ENCODE peak calls at places on chromosomes 13 and 19, in ten cellular contexts. One of them, this sample, is unnamed.

GRCh38 chr19:56350416-56351045 is 35.9 kb upstream of the ZSCAN5A start:
- DNase-seq in endothelial cell of umbilical vein: peak; percentile 55
- DNase-seq in H1: no peak
- DNase-seq in suprapubic skin: no peak
- DNase-seq in GM12892: no peak
- DNase-seq in breast epithelium: peak; percentile 22
- DNase-seq in transverse colon: peak; percentile 29
- DNase-seq in upper lobe of left lung: no peak
- DNase-seq in stomach: peak; percentile 39
- DNase-seq in GM12878: peak; percentile 11
- DNase-seq in this sample: no peak

GRCh38 chr13:88707652-88708051 is 1036.5 kb downstream of the SLITRK5 start:
- DNase-seq in suprapubic skin: no peak
- DNase-seq in stomach: no peak
- DNase-seq in endothelial cell of umbilical vein: no peak
- DNase-seq in upper lobe of left lung: no peak
- DNase-seq in H1: no peak
- DNase-seq in breast epithelium: no peak
- DNase-seq in GM12892: no peak
- DNase-seq in transverse colon: no peak
- DNase-seq in GM12878: no peak
- DNase-seq in this sample: no peak

GRCh38 chr19:33301011-33301899 is 1.1 kb downstream of the CEBPA start:
- DNase-seq in GM12878: no peak
- DNase-seq in transverse colon: peak; percentile 27
- DNase-seq in breast epithelium: no peak
- DNase-seq in upper lobe of left lung: peak; percentile 91
- DNase-seq in suprapubic skin: no peak
- DNase-seq in endothelial cell of umbilical vein: no peak
- DNase-seq in H1: no peak
- DNase-seq in GM12892: no peak
- DNase-seq in stomach: peak; percentile 39
- DNase-seq in this sample: no peak

GRCh38 chr13:26502826-26503225 is 54.7 kb upstream of the WASF3 start:
- DNase-seq in transverse colon: no peak
- DNase-seq in upper lobe of left lung: no peak
- DNase-seq in suprapubic skin: no peak
- DNase-seq in GM12892: no peak
- DNase-seq in endothelial cell of umbilical vein: peak; percentile 58
- DNase-seq in H1: no peak
- DNase-seq in breast epithelium: no peak
- DNase-seq in stomach: no peak
- DNase-seq in GM12878: no peak
- DNase-seq in this sample: no peak

GRCh38 chr13:35471466-35472307 is 4.8 kb downstream of the MAB21L1 start:
- DNase-seq in upper lobe of left lung: peak; percentile 30
- DNase-seq in endothelial cell of umbilical vein: no peak
- DNase-seq in suprapubic skin: no peak
- DNase-seq in transverse colon: no peak
- DNase-seq in stomach: no peak
- DNase-seq in GM12892: no peak
- DNase-seq in H1: no peak
- DNase-seq in GM12878: no peak
- DNase-seq in breast epithelium: no peak
- DNase-seq in this sample: no peak

GRCh38 chr19:57664269-57665127 is 4.2 kb upstream of the ZSCAN4 start:
- DNase-seq in stomach: peak; percentile 31
- DNase-seq in GM12878: no peak
- DNase-seq in suprapubic skin: no peak
- DNase-seq in breast epithelium: no peak
- DNase-seq in endothelial cell of umbilical vein: peak; percentile 46
- DNase-seq in GM12892: no peak
- DNase-seq in upper lobe of left lung: peak; percentile 87
- DNase-seq in transverse colon: peak; percentile 48
- DNase-seq in H1: no peak
- DNase-seq in this sample: no peak

GRCh38 chr13:79973533-79973963 is 367.4 kb downstream of the SPRY2 start:
- DNase-seq in stomach: no peak
- DNase-seq in transverse colon: peak; percentile 17
- DNase-seq in suprapubic skin: no peak
- DNase-seq in GM12878: no peak
- DNase-seq in upper lobe of left lung: no peak
- DNase-seq in endothelial cell of umbilical vein: no peak
- DNase-seq in breast epithelium: no peak
- DNase-seq in GM12892: no peak
- DNase-seq in H1: no peak
- DNase-seq in this sample: no peak

GRCh38 chr13:30791354-30791921 is 56.1 kb downstream of the ALOX5AP start:
- DNase-seq in H1: no peak
- DNase-seq in GM12878: no peak
- DNase-seq in endothelial cell of umbilical vein: no peak
- DNase-seq in GM12892: no peak
- DNase-seq in suprapubic skin: no peak
- DNase-seq in breast epithelium: no peak
- DNase-seq in transverse colon: no peak
- DNase-seq in upper lobe of left lung: peak; percentile 51
- DNase-seq in stomach: no peak
- DNase-seq in this sample: no peak

GRCh38 chr19:55645512-55645881 is 2.0 kb downstream of the ZNF581 start:
- DNase-seq in GM12878: no peak
- DNase-seq in transverse colon: no peak
- DNase-seq in suprapubic skin: no peak
- DNase-seq in endothelial cell of umbilical vein: no peak
- DNase-seq in H1: no peak
- DNase-seq in stomach: no peak
- DNase-seq in GM12892: no peak
- DNase-seq in upper lobe of left lung: no peak
- DNase-seq in breast epithelium: no peak
- DNase-seq in this sample: no peak

GRCh38 chr19:1261863-1262686 is 7.1 kb upstream of the CIRBP start:
- DNase-seq in suprapubic skin: no peak
- DNase-seq in GM12878: no peak
- DNase-seq in transverse colon: peak; percentile 94
- DNase-seq in H1: no peak
- DNase-seq in stomach: peak; percentile 96
- DNase-seq in endothelial cell of umbilical vein: no peak
- DNase-seq in breast epithelium: peak; percentile 91
- DNase-seq in GM12892: no peak
- DNase-seq in upper lobe of left lung: peak; percentile 93
- DNase-seq in this sample: no peak

GRCh38 chr13:34867590-34867989 is 74.5 kb upstream of the NBEA start:
- DNase-seq in H1: no peak
- DNase-seq in endothelial cell of umbilical vein: no peak
- DNase-seq in transverse colon: no peak
- DNase-seq in GM12892: no peak
- DNase-seq in GM12878: peak; percentile 3
- DNase-seq in stomach: no peak
- DNase-seq in upper lobe of left lung: no peak
- DNase-seq in suprapubic skin: no peak
- DNase-seq in breast epithelium: no peak
- DNase-seq in this sample: no peak

GRCh38 chr19:52923782-52924593 is 760 bp upstream of the ZNF888 start:
- DNase-seq in transverse colon: peak; percentile 74
- DNase-seq in endothelial cell of umbilical vein: peak; percentile 6
- DNase-seq in suprapubic skin: no peak
- DNase-seq in stomach: peak; percentile 66
- DNase-seq in breast epithelium: peak; percentile 44
- DNase-seq in GM12892: no peak
- DNase-seq in upper lobe of left lung: no peak
- DNase-seq in H1: no peak
- DNase-seq in GM12878: no peak
- DNase-seq in this sample: no peak

DNA sequence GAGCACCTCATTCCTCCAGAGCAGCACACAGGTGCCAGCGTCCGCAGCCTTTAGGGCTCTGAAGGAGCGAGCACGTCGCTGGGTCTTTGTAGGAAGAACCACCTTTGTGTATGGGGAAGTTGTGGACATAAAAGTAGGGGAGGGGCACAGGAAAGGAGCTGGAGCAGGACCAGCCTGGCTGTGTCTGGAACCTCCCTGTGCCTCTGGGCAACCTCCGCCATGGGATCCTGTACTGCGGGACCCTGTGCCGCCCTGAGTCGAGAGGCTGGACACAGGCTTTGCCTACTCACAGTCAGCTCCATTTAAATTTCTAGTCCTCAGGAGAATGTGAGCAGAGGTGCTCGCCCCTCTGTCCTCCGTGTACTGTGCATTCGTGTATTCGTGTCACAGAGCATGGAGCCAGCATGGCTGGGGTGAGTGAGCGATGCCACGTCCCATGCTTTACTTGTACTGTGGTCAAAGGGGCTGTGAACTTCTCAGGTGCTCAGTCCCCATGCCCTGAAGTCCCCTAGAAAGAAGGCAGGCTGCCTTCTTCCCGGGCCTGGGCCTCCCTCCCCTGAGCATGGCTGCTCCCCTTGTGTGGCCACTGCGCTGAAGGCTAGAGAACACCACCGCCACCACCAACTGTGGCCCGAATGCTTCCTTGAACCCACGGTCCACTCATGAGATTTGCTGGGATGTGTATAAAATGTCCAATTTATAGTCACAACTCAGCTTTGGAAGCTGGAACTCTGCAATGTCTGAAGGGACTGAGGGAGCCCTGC is 99.9 kb downstream of the TEX29 start:
- DNase-seq in breast epithelium: no peak
- DNase-seq in H1: no peak
- DNase-seq in GM12878: no peak
- DNase-seq in stomach: no peak
- DNase-seq in suprapubic skin: no peak
- DNase-seq in upper lobe of left lung: no peak
- DNase-seq in GM12892: no peak
- DNase-seq in transverse colon: no peak
- DNase-seq in endothelial cell of umbilical vein: no peak
- DNase-seq in this sample: no peak
- TF ChIP-seq POLR2AphosphoS5 in breast epithelium: no peak
- TF ChIP-seq POLR2AphosphoS5 in H1: no peak
- TF ChIP-seq POLR2AphosphoS5 in GM12878: no peak
- TF ChIP-seq POLR2AphosphoS5 in stomach: no peak
- TF ChIP-seq POLR2AphosphoS5 in suprapubic skin: no peak
- TF ChIP-seq POLR2AphosphoS5 in upper lobe of left lung: no peak
- TF ChIP-seq POLR2AphosphoS5 in GM12892: no peak
- TF ChIP-seq POLR2AphosphoS5 in transverse colon: no peak
- TF ChIP-seq POLR2AphosphoS5 in endothelial cell of umbilical vein: no peak
- TF ChIP-seq POLR2AphosphoS5 in this sample: no peak

DNA sequence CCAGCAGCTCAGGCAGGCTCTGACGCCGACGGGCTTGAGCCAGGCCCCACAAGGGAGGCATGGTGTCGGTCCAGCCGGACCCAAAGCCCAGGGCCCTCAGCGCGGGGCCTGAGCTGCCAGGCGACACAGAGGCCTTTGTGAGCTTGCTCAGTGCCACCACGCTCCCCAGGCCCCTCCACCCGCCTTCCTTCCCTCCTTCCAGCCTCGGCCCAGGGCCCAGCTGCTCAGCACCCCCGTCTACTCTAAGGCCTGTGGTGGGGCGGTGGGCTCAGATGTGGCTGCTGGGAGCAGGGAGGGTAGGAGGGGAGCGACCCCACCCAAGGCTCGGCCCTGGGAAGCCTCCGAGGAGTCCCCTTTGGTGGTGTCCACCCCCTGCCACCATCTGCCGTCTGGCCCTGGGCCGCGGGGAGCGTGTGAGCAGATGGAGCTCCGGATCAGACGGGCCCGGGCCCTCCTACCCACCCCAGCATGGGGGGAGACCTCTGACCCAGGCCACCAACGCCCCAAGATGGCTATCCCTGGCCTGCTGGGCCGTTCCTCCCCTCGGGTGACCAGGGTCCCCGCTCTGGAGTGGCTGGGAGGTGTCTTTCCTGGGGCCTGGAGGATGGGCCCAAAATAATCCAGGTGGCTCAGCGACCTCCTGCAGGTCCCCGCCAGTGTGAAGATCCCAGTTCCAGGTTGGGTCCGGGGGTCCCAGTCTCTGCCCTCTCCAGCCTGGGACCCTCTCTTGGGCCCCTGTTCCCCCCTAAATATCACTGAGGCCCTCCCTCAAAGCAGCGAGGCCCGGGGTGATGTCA is 7.8 kb downstream of the ZBTB7A start:
- DNase-seq in upper lobe of left lung: peak; percentile 86
- DNase-seq in breast epithelium: no peak
- DNase-seq in H1: no peak
- DNase-seq in transverse colon: peak; percentile 40
- DNase-seq in stomach: no peak
- DNase-seq in GM12878: no peak
- DNase-seq in GM12892: no peak
- DNase-seq in endothelial cell of umbilical vein: no peak
- DNase-seq in suprapubic skin: no peak
- DNase-seq in this sample: no peak
- TF ChIP-seq POLR2A in upper lobe of left lung: no peak
- TF ChIP-seq POLR2A in breast epithelium: no peak
- TF ChIP-seq POLR2A in H1: no peak
- TF ChIP-seq POLR2A in transverse colon: no peak
- TF ChIP-seq POLR2A in stomach: no peak
- TF ChIP-seq POLR2A in GM12878: no peak
- TF ChIP-seq POLR2A in GM12892: no peak
- TF ChIP-seq POLR2A in endothelial cell of umbilical vein: no peak
- TF ChIP-seq POLR2A in suprapubic skin: no peak
- TF ChIP-seq POLR2A in this sample: no peak

DNA sequence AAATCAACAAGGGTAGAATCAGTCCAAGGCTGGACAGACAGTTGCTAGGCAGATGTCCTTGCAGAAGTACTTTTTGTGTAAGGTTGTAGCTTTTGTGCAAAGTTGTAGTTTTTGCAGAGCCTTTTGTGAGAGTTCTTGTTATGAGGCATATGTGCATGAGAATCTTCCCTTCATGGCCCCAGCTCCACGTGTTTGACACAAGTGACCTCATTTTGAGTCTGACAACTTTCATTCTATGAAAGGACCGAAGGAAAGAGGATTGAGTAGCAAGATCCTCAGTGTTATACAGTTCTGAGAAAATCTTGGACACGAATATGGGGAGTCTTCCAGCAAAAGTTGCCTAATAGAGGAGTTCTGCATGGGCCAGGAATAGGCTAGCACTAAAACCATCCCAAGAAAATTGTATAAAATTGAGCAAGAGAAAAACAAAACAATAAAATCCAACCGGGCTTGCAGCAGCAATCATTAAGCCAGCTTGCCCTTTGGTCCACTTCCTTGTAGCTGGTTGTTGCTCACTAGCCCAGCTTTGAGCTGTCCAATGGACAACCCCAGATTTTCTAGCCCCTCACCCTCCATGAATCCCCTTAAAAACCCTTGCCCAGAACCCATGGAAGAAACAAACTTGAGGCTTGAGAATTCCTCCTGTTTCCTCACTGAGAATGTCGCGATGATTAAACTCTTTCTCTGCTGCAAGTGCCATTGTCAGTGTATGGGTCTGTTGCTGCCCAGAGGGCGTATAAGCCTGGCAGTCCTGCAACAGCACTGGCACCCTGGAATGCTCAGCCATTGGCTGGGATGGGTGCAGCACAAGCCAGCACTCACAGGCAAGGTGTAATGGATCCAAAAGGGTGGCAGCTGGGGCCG is 6.5 kb downstream of the EPSTI1 start:
- DNase-seq in stomach: peak; percentile 46
- DNase-seq in suprapubic skin: no peak
- DNase-seq in GM12878: no peak
- DNase-seq in H1: no peak
- DNase-seq in upper lobe of left lung: no peak
- DNase-seq in transverse colon: peak; percentile 81
- DNase-seq in GM12892: no peak
- DNase-seq in breast epithelium: no peak
- DNase-seq in endothelial cell of umbilical vein: no peak
- DNase-seq in this sample: no peak
- TF ChIP-seq POLR2AphosphoS5 in stomach: no peak
- TF ChIP-seq POLR2AphosphoS5 in suprapubic skin: no peak
- TF ChIP-seq POLR2AphosphoS5 in GM12878: no peak
- TF ChIP-seq POLR2AphosphoS5 in H1: no peak
- TF ChIP-seq POLR2AphosphoS5 in upper lobe of left lung: no peak
- TF ChIP-seq POLR2AphosphoS5 in transverse colon: no peak
- TF ChIP-seq POLR2AphosphoS5 in GM12892: no peak
- TF ChIP-seq POLR2AphosphoS5 in breast epithelium: no peak
- TF ChIP-seq POLR2AphosphoS5 in endothelial cell of umbilical vein: no peak
- TF ChIP-seq POLR2AphosphoS5 in this sample: no peak

GRCh38 chr13:44436589-44437337 is 63.1 kb downstream of the SERP2 start:
- DNase-seq in upper lobe of left lung: peak; percentile 95
- DNase-seq in H1: peak; percentile 86
- DNase-seq in GM12878: no peak
- DNase-seq in stomach: peak; percentile 96
- DNase-seq in breast epithelium: peak; percentile 94
- DNase-seq in GM12892: no peak
- DNase-seq in suprapubic skin: peak; percentile 96
- DNase-seq in endothelial cell of umbilical vein: peak; percentile 94
- DNase-seq in transverse colon: peak; percentile 97
- DNase-seq in this sample: peak; percentile 99
- TF ChIP-seq POLR2A in upper lobe of left lung: peak; percentile 87
- TF ChIP-seq POLR2A in H1: peak; percentile 99
- TF ChIP-seq POLR2A in GM12878: no peak
- TF ChIP-seq POLR2A in stomach: no peak
- TF ChIP-seq POLR2A in breast epithelium: peak; percentile 99
- TF ChIP-seq POLR2A in GM12892: no peak
- TF ChIP-seq POLR2A in suprapubic skin: peak; percentile 59
- TF ChIP-seq POLR2A in endothelial cell of umbilical vein: peak; percentile 98
- TF ChIP-seq POLR2A in transverse colon: peak; percentile 99
- TF ChIP-seq POLR2A in this sample: peak; percentile 95

This sample was measured in esophagus muscularis mucosa.